ENCODE peak calls at places on chromosomes 5 and 9, in four cellular contexts. J, Z, L and U are unnamed samples.

GRCh38 chr5:37696190-37697021 is 143.4 kb downstream of the GDNF start:
- DNase-seq in J (peak; percentile 72), Z (no peak), L (no peak), U (no peak)

GRCh38 chr5:98433673-98434072 is 339.8 kb upstream of the RGMB start:
- DNase-seq in J (peak; percentile 62), L (no peak), Z (no peak), U (no peak)

GRCh38 chr9:35322075-35322885 is 160.5 kb downstream of the UNC13B start:
- DNase-seq in J (no peak), Z (no peak), L (no peak), U (no peak)

GRCh38 chr9:8943392-8943791 is 1143.8 kb upstream of the DMAC1 start:
- DNase-seq in L (no peak), Z (no peak), J (no peak), U (no peak)

GRCh38 chr5:77641397-77641943 is 3.0 kb upstream of the OTP start:
- DNase-seq in Z (no peak), J (no peak), L (no peak), U (no peak)

GRCh38 chr9:1722404-1722803 is 292.7 kb upstream of the SMARCA2 start:
- DNase-seq in J (no peak), L (no peak), Z (no peak), U (no peak)

GRCh38 chr9:77417570-77417969 is 230.6 kb downstream of the GNA14 start:
- DNase-seq in L (no peak), J (peak; percentile 79), Z (no peak), U (no peak)

GRCh38 chr5:1886634-1887399 is 4.1 kb upstream of the IRX4 start:
- DNase-seq in Z (no peak), L (no peak), J (no peak), U (no peak)

GRCh38 chr5:127951791-127952190 is 131.8 kb upstream of the SLC12A2 start:
- DNase-seq in J (no peak), L (no peak), Z (no peak), U (no peak)

GRCh38 chr5:107505763-107506534 is 164.8 kb downstream of the EFNA5 start:
- DNase-seq in L (no peak), Z (no peak), J (no peak), U (no peak)

GRCh38 chr5:160929343-160929742 is 77.3 kb upstream of the ATP10B start:
- DNase-seq in J (no peak), L (no peak), Z (no peak), U (no peak)

GRCh38 chr9:136927343-136928261 is 16.9 kb downstream of the FBXW5 start:
- DNase-seq in J (peak; percentile 28), L (no peak), Z (no peak), U (no peak)

GRCh38 chr5:122156724-122157325 is 27.5 kb downstream of the ZNF474 start:
- DNase-seq in Z (no peak), L (peak; percentile 64), J (peak; percentile 78), U (no peak)

GRCh38 chr9:34334916-34335315 is 5.5 kb downstream of the NUDT2 start:
- DNase-seq in Z (no peak), J (no peak), L (no peak), U (no peak)

GRCh38 chr9:121299467-121300282 is 31.7 kb downstream of the GSN start:
- DNase-seq in L (no peak), J (no peak), Z (no peak), U (no peak)
- TF ChIP-seq ELK1 in L (no peak), J (no peak), Z (no peak), U (no peak)

GRCh38 chr5:139964266-139964993 is 78.7 kb downstream of the NRG2 start:
- DNase-seq in Z (no peak), J (no peak), L (no peak), U (peak; percentile 46)

GRCh38 chr5:139961435-139962157 is 81.5 kb downstream of the NRG2 start:
- DNase-seq in L (no peak), Z (no peak), J (no peak), U (peak; percentile 58)

GRCh38 chr5:139960723-139961383 is 82.2 kb downstream of the NRG2 start:
- DNase-seq in J (no peak), Z (no peak), L (no peak), U (peak; percentile 61)

GRCh38 chr5:139964994-139965565 is 78.0 kb downstream of the NRG2 start:
- DNase-seq in L (no peak), J (no peak), Z (no peak), U (no peak)

DNA sequence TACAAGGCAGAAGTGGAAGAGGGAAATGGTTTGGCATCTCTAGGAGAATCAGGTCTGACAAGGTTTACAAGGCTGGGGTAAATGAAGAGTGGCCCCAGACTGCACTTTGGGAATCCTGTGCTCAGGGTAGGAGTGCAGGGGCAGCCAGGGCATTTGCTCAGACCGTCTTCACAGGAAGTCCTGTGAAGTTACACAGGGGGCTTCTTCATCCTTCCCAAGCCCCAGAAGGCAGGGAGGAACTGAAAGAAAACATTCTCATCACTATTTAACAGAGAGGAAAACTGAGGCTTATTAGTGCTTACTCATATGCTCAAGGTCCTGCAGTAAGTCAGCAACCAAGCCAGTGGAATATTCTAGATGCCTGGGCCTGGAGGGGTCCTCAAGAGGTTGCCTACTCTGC is 80.7 kb downstream of the NRG2 start:
- DNase-seq in J (no peak), L (no peak), Z (no peak), U (no peak)
- TF ChIP-seq ELK1 in J (no peak), L (no peak), Z (no peak), U (no peak)

DNA sequence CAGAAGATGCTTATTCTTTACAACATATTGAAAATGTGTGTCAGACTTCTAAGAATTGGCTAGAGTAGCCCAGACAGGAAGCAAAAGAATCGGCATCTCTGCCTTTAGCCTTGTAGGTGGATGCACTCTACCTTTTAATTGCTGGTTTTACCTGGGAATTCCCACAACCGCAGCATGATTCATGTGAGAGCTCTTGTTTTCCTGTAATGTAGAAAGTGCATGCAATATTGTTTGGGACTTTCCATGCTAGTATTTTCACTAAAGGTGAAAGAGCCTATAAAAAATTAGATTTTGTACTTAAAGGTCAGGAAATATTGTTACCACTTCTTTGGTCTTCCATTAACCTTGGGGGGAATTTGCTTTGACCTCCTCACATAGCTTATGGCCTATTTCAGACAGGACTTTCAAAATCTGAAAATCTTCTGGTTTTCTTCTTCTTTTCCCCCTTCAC is 89.8 kb downstream of the NTRK2 start:
- DNase-seq in L (no peak), Z (no peak), J (no peak), U (peak; percentile 81)
- TF ChIP-seq ELK1 in L (no peak), Z (no peak), J (no peak), U (no peak)

DNA sequence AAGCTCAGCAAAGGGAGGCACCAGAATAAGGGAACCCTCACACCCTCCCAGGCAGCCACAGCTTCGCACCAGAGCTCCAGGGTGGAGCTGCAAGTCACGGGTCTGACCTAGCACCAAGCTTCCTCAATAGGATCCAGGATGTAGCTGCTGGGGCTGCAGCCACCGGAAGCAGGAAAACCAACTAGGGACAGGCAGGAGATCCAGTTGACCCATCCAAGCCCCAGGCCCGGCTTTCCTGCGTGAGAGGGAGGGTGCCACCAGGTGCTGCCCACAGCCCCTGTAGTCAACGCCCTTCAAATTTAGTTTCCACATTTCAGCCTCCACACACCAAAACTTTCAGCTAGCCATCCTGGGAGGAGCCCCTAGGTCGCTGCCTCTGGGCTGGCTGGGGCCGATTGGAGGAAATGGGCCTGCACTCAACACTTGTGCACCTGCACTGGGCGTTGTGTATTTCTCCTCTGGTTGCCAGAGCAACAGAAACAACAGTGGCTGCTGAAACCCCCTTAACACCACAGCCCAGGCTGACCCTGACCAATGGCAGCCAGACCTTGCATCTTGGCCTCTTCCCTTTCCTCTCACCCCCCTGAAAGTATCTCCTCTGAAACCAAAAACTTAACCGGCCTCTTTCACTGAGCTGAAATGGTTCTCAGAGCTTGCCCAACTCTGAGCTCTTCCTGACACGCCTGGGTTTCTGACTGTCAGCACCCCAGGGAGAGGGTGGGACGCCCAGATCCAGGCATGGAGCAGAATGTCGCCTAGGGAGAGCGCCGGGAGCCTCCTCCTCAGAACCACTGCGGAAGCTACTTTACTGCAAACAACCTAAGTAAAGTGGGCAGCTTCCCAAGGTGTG is 226.5 kb upstream of the MAP3K1 start:
- DNase-seq in L (no peak), J (no peak), Z (no peak), U (peak; percentile 78)
- TF ChIP-seq ELK1 in L (no peak), J (no peak), Z (no peak), U (peak; percentile 37)

DNA sequence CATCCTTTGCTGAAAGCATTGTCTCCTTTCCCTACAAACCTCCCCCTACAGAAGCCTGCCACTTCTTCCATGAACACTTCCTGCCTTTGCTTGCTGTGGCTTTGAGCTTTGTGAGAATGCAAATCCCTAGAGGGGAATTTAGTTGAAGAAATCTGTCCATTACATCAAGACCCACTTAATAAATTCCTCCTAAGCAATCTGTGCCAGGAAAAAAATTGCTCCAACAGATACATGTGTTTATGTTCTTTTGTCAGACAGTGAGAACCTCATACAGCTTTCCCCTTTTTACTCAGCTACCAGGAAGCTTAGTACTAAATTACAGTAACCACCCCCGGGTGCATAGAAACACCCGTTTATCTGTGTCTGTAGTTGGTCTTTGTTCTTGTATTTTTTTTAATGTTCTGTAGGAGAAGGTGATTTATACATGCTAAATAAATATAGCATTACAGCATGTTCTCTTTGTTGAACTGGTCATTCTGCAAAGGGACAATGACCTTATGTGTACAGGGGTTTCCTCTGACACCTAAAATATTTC is 43.9 kb downstream of the SH3TC2 start:
- DNase-seq in L (no peak), Z (no peak), J (peak; percentile 84), U (no peak)
- TF ChIP-seq ELK1 in L (no peak), Z (no peak), J (no peak), U (no peak)

DNA sequence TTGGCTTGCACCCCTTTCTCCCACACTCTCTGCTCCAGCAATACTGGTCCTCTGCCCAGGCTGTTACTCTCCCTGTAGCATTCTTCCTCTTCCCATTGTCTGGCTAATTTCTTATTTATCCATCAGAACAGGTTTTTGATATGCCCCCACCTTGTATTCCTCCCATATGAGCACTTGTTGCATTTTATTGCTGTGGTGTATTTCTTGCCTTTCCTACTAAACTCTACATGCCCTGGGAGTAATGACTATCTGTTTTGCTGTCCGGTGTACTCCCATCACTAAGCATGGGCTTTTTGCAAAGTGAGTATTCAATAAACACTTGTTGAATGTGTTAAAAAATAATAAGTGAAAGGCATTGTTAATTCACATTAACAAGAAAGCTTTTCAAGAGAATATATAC is 104.3 kb upstream of the RANBP3L start:
- DNase-seq in L (no peak), J (no peak), Z (no peak), U (no peak)
- TF ChIP-seq ELK1 in L (no peak), J (no peak), Z (no peak), U (no peak)

GRCh38 chr5:138686668-138687067 is 66.6 kb upstream of the CTNNA1 start:
- DNase-seq in J (peak; percentile 51), L (no peak), Z (no peak), U (no peak)
- TF ChIP-seq ELK1 in J (no peak), L (no peak), Z (no peak), U (no peak)

GRCh38 chr5:68544656-68545565 is 329.4 kb downstream of the PIK3R1 start:
- DNase-seq in J (peak; percentile 45), L (no peak), Z (no peak), U (no peak)
- TF ChIP-seq ELK1 in J (no peak), L (no peak), Z (no peak), U (no peak)

GRCh38 chr5:126137771-126138474 is 285.3 kb upstream of the GRAMD2B start:
- DNase-seq in Z (no peak), L (no peak), J (no peak), U (no peak)
- TF ChIP-seq ELK1 in Z (no peak), L (no peak), J (no peak), U (no peak)

GRCh38 chr9:33044677-33045282 is 19.7 kb downstream of the DNAJA1 start:
- DNase-seq in J (no peak), Z (peak; percentile 61), L (no peak), U (no peak)
- TF ChIP-seq ELK1 in J (no peak), Z (no peak), L (no peak), U (no peak)